ENCODE peak calls at places on chromosomes 3 and 15, in five cellular contexts. B is Kasumi-1, T is iris pigment epithelial cell, M is EL, C is AG08396. I is an unnamed sample.

GRCh38 chr3:151468284-151468917 is 7.5 kb upstream of the IGSF10 start:
- DNase-seq in B (peak; percentile 73), T (peak; percentile 64), M (peak; percentile 62), C (peak; percentile 59), I (peak; percentile 72)

GRCh38 chr3:141368062-141368924 is at the start of gene ZBTB38:
- DNase-seq in B (no peak), T (peak; percentile 94), M (peak; percentile 98), C (peak; percentile 87), I (peak; percentile 98)

GRCh38 chr15:79967331-79968182 is 3.4 kb downstream of the BCL2A1 start:
- DNase-seq in B (no peak), T (peak; percentile 9), M (no peak), C (no peak), I (no peak)

GRCh38 chr3:71035886-71036285 is 547.6 kb downstream of the FOXP1 start:
- DNase-seq in B (no peak), T (no peak), M (no peak), C (no peak), I (no peak)

GRCh38 chr3:107983247-107983646 is 107.6 kb downstream of the CD47 start:
- DNase-seq in B (no peak), T (no peak), M (no peak), C (no peak), I (no peak)

GRCh38 chr15:25774871-25775270 is 88.3 kb downstream of the ATP10A start:
- DNase-seq in B (no peak), T (no peak), M (no peak), C (no peak), I (no peak)

GRCh38 chr15:99565281-99566156 is at the start of gene MEF2A:
- DNase-seq in B (peak; percentile 88), T (peak; percentile 95), M (peak; percentile 92), C (peak; percentile 97), I (peak; percentile 98)

GRCh38 chr15:81589671-81590070 is 215.7 kb upstream of the TMC3 start:
- DNase-seq in B (no peak), T (no peak), M (no peak), C (no peak), I (no peak)

GRCh38 chr3:11985866-11986265 is 18.3 kb upstream of the SYN2 start:
- DNase-seq in B (no peak), T (no peak), M (no peak), C (no peak), I (no peak)

GRCh38 chr3:134463676-134464611 is 21.8 kb downstream of the ANAPC13 start:
- DNase-seq in B (no peak), T (peak; percentile 90), M (peak; percentile 98), C (peak; percentile 82), I (peak; percentile 99)

GRCh38 chr15:85171736-85172135 is 190.1 kb downstream of the PDE8A start:
- DNase-seq in B (no peak), T (no peak), M (no peak), C (no peak), I (peak; percentile 4)

GRCh38 chr15:61871926-61872522 is 188.2 kb downstream of the VPS13C start:
- DNase-seq in B (peak; percentile 42), T (peak; percentile 32), M (peak; percentile 14), C (no peak), I (peak; percentile 27)

GRCh38 chr3:79937567-79937966 is 169.8 kb upstream of the ROBO1 start:
- DNase-seq in B (no peak), T (peak; percentile 83), M (no peak), C (no peak), I (peak; percentile 13)

I was measured in astrocyte of the hippocampus.